ENCODE peak calls at places on chromosomes 12 and 14, in nine cellular contexts. U is NCI-H1092, E is D341Med, G is iPS-NIHi11, C is uterus, M is AG10803, S is lung microvascular endothelial cell, R is iris pigment epithelial cell, N is cardiac muscle cell. W is an unnamed sample.

GRCh38 chr14:61608245-61609142 is 86.8 kb upstream of the HIF1A start:
- DNase-seq in R (peak; percentile 56), C (no peak), S (peak; percentile 70), U (peak; percentile 98), E (no peak), N (peak; percentile 64), M (peak; percentile 74), G (no peak), W (no peak)

GRCh38 chr12:53160000-53160399 is 20.5 kb upstream of the ZNF740 start:
- DNase-seq in E (no peak), M (no peak), G (peak; percentile 40), S (no peak), R (no peak), N (no peak), U (no peak), C (no peak), W (no peak)

GRCh38 chr14:95318870-95319311 is 817 bp downstream of the CLMN start:
- DNase-seq in R (no peak), G (peak; percentile 64), N (no peak), U (no peak), M (no peak), S (no peak), C (peak; percentile 36), E (no peak), W (no peak)

GRCh38 chr12:63844391-63845341 is at the start of gene SRGAP1:
- DNase-seq in S (peak; percentile 62), G (peak; percentile 16), R (peak; percentile 78), M (peak; percentile 78), N (peak; percentile 94), C (peak; percentile 74), E (peak; percentile 48), U (peak; percentile 33), W (peak; percentile 77)

GRCh38 chr12:21773263-21773741 is 1.2 kb downstream of the KCNJ8 start:
- DNase-seq in C (peak; percentile 64), S (no peak), U (no peak), E (peak; percentile 65), R (no peak), M (peak; percentile 4), N (peak; percentile 22), G (peak; percentile 51), W (peak; percentile 59)

GRCh38 chr12:130993759-130994670 is 40.3 kb downstream of the ADGRD1 start:
- DNase-seq in G (no peak), S (no peak), N (no peak), M (no peak), R (no peak), E (no peak), C (no peak), U (no peak), W (peak; percentile 14)

GRCh38 chr14:67526676-67527459 is 6.2 kb upstream of the PLEKHH1 start:
- DNase-seq in M (peak; percentile 41), N (peak; percentile 60), R (peak; percentile 57), C (peak; percentile 35), U (peak; percentile 22), E (peak; percentile 78), S (peak; percentile 60), G (peak; percentile 73), W (peak; percentile 32)

GRCh38 chr12:114682101-114682919 is 1.7 kb downstream of the TBX3 start:
- DNase-seq in E (no peak), M (no peak), R (no peak), G (no peak), S (no peak), U (no peak), C (no peak), N (no peak), W (no peak)

GRCh38 chr12:93181396-93181965 is 196.2 kb upstream of the NUDT4 start:
- DNase-seq in S (peak; percentile 89), U (no peak), C (no peak), E (no peak), N (no peak), M (no peak), G (no peak), R (no peak), W (no peak)

GRCh38 chr12:52250048-52250990 is 17.3 kb downstream of the KRT7 start:
- DNase-seq in C (no peak), M (no peak), E (no peak), R (no peak), G (no peak), N (no peak), S (no peak), U (no peak), W (no peak)

GRCh38 chr12:28618772-28619171 is 428.5 kb downstream of the CCDC91 start:
- DNase-seq in R (no peak), M (no peak), S (peak; percentile 50), C (no peak), E (no peak), G (no peak), U (no peak), N (peak; percentile 7), W (no peak)

GRCh38 chr14:99188721-99189120 is 83.3 kb downstream of the BCL11B start:
- DNase-seq in N (no peak), G (peak; percentile 86), U (no peak), R (no peak), C (no peak), S (no peak), M (no peak), E (no peak), W (no peak)

GRCh38 chr12:57629897-57630471 is 3.0 kb downstream of the B4GALNT1 start:
- DNase-seq in S (no peak), C (no peak), U (no peak), M (no peak), E (peak; percentile 14), G (no peak), N (no peak), R (no peak), W (no peak)

GRCh38 chr14:75290851-75291250 is 12.2 kb downstream of the FOS start:
- DNase-seq in E (no peak), C (no peak), S (no peak), R (no peak), U (no peak), M (no peak), N (no peak), G (no peak), W (no peak)

GRCh38 chr14:65258391-65258790 is 154.1 kb upstream of the FUT8 start:
- DNase-seq in U (no peak), N (peak; percentile 88), R (peak; percentile 77), C (no peak), S (peak; percentile 53), G (no peak), E (no peak), M (peak; percentile 66), W (no peak)

GRCh38 chr12:96398422-96399080 is 1.7 kb downstream of the CDK17 start:
- DNase-seq in C (no peak), S (peak; percentile 43), R (no peak), G (no peak), N (no peak), E (no peak), U (no peak), M (no peak), W (no peak)

GRCh38 chr12:124916370-124917134 is 2.1 kb upstream of the UBC start:
- DNase-seq in M (peak; percentile 93), G (no peak), S (peak; percentile 94), C (peak; percentile 88), E (no peak), U (no peak), R (peak; percentile 95), N (peak; percentile 87), W (peak; percentile 82)

GRCh38 chr12:119383206-119383605 is 48.7 kb downstream of the CCDC60 start:
- DNase-seq in C (no peak), M (no peak), G (no peak), U (no peak), S (no peak), R (no peak), N (no peak), E (no peak), W (no peak)

GRCh38 chr12:126668961-126669360 is 1598.0 kb upstream of the TMEM132C start:
- DNase-seq in U (no peak), S (peak; percentile 90), G (no peak), E (no peak), R (peak; percentile 19), M (peak; percentile 67), N (peak; percentile 33), C (no peak), W (no peak)

GRCh38 chr14:77011226-77011762 is 17.2 kb downstream of the IRF2BPL start:
- DNase-seq in E (no peak), N (no peak), R (no peak), U (no peak), G (no peak), S (no peak), C (no peak), M (no peak), W (no peak)

GRCh38 chr14:37320106-37320505 is 122.4 kb downstream of the MIPOL1 start:
- DNase-seq in N (no peak), U (no peak), C (no peak), G (no peak), S (no peak), R (no peak), E (no peak), M (no peak), W (no peak)

GRCh38 chr12:113416091-113416754 is 6.0 kb upstream of the SDSL start:
- DNase-seq in U (no peak), S (no peak), C (no peak), R (peak; percentile 36), N (no peak), G (no peak), M (no peak), E (no peak), W (no peak)

GRCh38 chr14:100747021-100747586 is 20.4 kb downstream of the DLK1 start:
- DNase-seq in N (peak; percentile 88), M (peak; percentile 98), U (peak; percentile 57), G (no peak), R (peak; percentile 97), S (no peak), C (peak; percentile 32), E (no peak), W (no peak)

GRCh38 chr12:132596016-132596415 is 14.4 kb downstream of the LRCOL1 start:
- DNase-seq in U (no peak), N (peak; percentile 69), C (no peak), G (no peak), S (no peak), M (peak; percentile 46), E (no peak), R (peak; percentile 31), W (no peak)

GRCh38 chr14:101037021-101037817 is 133.7 kb upstream of the RTL1 start:
- DNase-seq in R (no peak), E (no peak), U (no peak), C (peak; percentile 9), S (no peak), N (no peak), G (no peak), M (no peak), W (no peak)

GRCh38 chr12:49767333-49767732 is 26.0 kb downstream of the TMBIM6 start:
- DNase-seq in M (no peak), R (no peak), G (no peak), S (no peak), C (no peak), E (no peak), N (no peak), U (no peak), W (no peak)

GRCh38 chr12:104957388-104958008 is 592 bp downstream of the SLC41A2 start:
- DNase-seq in M (no peak), R (no peak), E (no peak), S (peak; percentile 17), N (no peak), U (no peak), G (no peak), C (no peak), W (peak; percentile 32)

GRCh38 chr12:57227315-57228115 is 2.0 kb upstream of the SHMT2 start:
- DNase-seq in C (no peak), R (no peak), N (no peak), E (no peak), U (no peak), M (peak; percentile 50), S (no peak), G (no peak), W (no peak)

GRCh38 chr14:65069874-65070709 is 32.2 kb downstream of the MAX start:
- DNase-seq in N (no peak), G (peak; percentile 64), C (no peak), U (no peak), S (no peak), R (no peak), M (no peak), E (no peak), W (no peak)

W was measured in left cardiac atrium.